ENCODE peak calls at places on chromosomes 12 and 14, in seven cellular contexts. Z is EL; D is naive B cell; S is T-helper 1 cell; Q is stimulated activated CD8-positive, alpha-beta memory T cell treated with anti-CD3 and anti-CD28 coated beads, Interleukin-2, amount 100 ng/mL, for 48 hours; T is HTR-8/SVneo; M is NCI-H460. H is an unnamed sample.

GRCh38 chr12:121657305-121658008 is 12.0 kb downstream of the MORN3 start:
- DNase-seq in Z (no peak), D (no peak), S (no peak), Q (no peak), T (no peak), M (no peak), H (no peak)

GRCh38 chr14:80059041-80059440 is 152.3 kb downstream of the DIO2 start:
- DNase-seq in Z (peak; percentile 15), D (no peak), S (no peak), Q (no peak), T (no peak), M (no peak), H (no peak)

GRCh38 chr12:5806376-5807089 is 138.5 kb downstream of the ANO2 start:
- DNase-seq in Z (peak; percentile 60), D (no peak), S (no peak), Q (no peak), T (peak; percentile 47), M (no peak), H (no peak)

GRCh38 chr14:61145258-61145902 is 135.8 kb downstream of the TMEM30B start:
- DNase-seq in Z (peak; percentile 91), D (no peak), S (no peak), Q (no peak), T (peak; percentile 97), M (no peak), H (no peak)

GRCh38 chr12:126139355-126139754 is 1074.1 kb downstream of the AACS start:
- DNase-seq in Z (no peak), D (no peak), S (no peak), Q (no peak), T (no peak), M (no peak), H (no peak)

GRCh38 chr12:78167510-78167909 is 336.8 kb downstream of the NAV3 start:
- DNase-seq in Z (peak; percentile 12), D (no peak), S (no peak), Q (no peak), T (no peak), M (no peak), H (no peak)

GRCh38 chr12:8629486-8630033 is 16.9 kb upstream of the AICDA start:
- DNase-seq in Z (peak; percentile 11), D (no peak), S (no peak), Q (no peak), T (no peak), M (no peak), H (peak; percentile 81)

GRCh38 chr14:90630407-90630806 is 185.8 kb downstream of the TTC7B start:
- DNase-seq in Z (no peak), D (no peak), S (no peak), Q (no peak), T (no peak), M (no peak), H (no peak)